ENCODE peak calls at places on chromosomes 3 and 15, in seven cellular contexts. One of them, this sample, is unnamed. For H3K4me1 and H3K79me2, the result is how much of the 10 kb centered on the place peaks cover.

GRCh38 chr3:193040836-193041672 is 123.4 kb upstream of the MB21D2 start:
- DNase-seq in PC-9: no peak
- DNase-seq in HepG2: peak
- DNase-seq in hepatocyte: peak
- DNase-seq in GM23248: peak
- DNase-seq in mesendoderm: peak
- DNase-seq in neural progenitor cell: peak
- DNase-seq in this sample: peak

GRCh38 chr3:70861234-70861633 is 548.8 kb upstream of the MDFIC2 start:
- DNase-seq in GM23248: peak
- DNase-seq in PC-9: no peak
- DNase-seq in hepatocyte: no peak
- DNase-seq in neural progenitor cell: no peak
- DNase-seq in mesendoderm: no peak
- DNase-seq in HepG2: no peak
- DNase-seq in this sample: no peak

GRCh38 chr3:62632510-62633294 is 242.5 kb downstream of the CADPS start:
- DNase-seq in HepG2: no peak
- DNase-seq in hepatocyte: peak
- DNase-seq in neural progenitor cell: peak
- DNase-seq in PC-9: no peak
- DNase-seq in mesendoderm: peak
- DNase-seq in GM23248: no peak
- DNase-seq in this sample: no peak

GRCh38 chr15:69762373-69763148 is 309.9 kb downstream of the RPLP1 start:
- DNase-seq in mesendoderm: peak
- DNase-seq in PC-9: no peak
- DNase-seq in GM23248: no peak
- DNase-seq in HepG2: peak
- DNase-seq in hepatocyte: peak
- DNase-seq in neural progenitor cell: peak
- DNase-seq in this sample: peak

GRCh38 chr3:71121429-71122167 is 461.9 kb downstream of the FOXP1 start:
- DNase-seq in GM23248: no peak
- DNase-seq in hepatocyte: no peak
- DNase-seq in PC-9: no peak
- DNase-seq in mesendoderm: peak
- DNase-seq in HepG2: no peak
- DNase-seq in neural progenitor cell: no peak
- DNase-seq in this sample: no peak

GRCh38 chr3:111668912-111669488 is 73.9 kb upstream of the ZBED2 start:
- DNase-seq in PC-9: peak
- DNase-seq in hepatocyte: peak
- DNase-seq in mesendoderm: peak
- DNase-seq in neural progenitor cell: peak
- DNase-seq in GM23248: peak
- DNase-seq in HepG2: peak
- DNase-seq in this sample: peak

GRCh38 chr15:43317566-43318184 is 12.7 kb downstream of the LCMT2 start:
- DNase-seq in HepG2: peak
- DNase-seq in hepatocyte: no peak
- DNase-seq in PC-9: peak
- DNase-seq in mesendoderm: no peak
- DNase-seq in neural progenitor cell: peak
- DNase-seq in GM23248: no peak
- DNase-seq in this sample: no peak

GRCh38 chr3:45688194-45688881 is 858 bp upstream of the SACM1L start:
- DNase-seq in mesendoderm: peak
- DNase-seq in neural progenitor cell: peak
- DNase-seq in GM23248: peak
- DNase-seq in hepatocyte: peak
- DNase-seq in HepG2: peak
- DNase-seq in PC-9: no peak
- DNase-seq in this sample: no peak

GRCh38 chr3:109532257-109533216 is 195.2 kb upstream of the DPPA4 start:
- DNase-seq in GM23248: peak
- DNase-seq in neural progenitor cell: peak
- DNase-seq in PC-9: peak
- DNase-seq in HepG2: peak
- DNase-seq in mesendoderm: peak
- DNase-seq in hepatocyte: peak
- DNase-seq in this sample: peak

GRCh38 chr3:126798521-126798920 is 94.5 kb downstream of the CHCHD6 start:
- DNase-seq in HepG2: no peak
- DNase-seq in PC-9: no peak
- DNase-seq in hepatocyte: no peak
- DNase-seq in neural progenitor cell: no peak
- DNase-seq in GM23248: peak
- DNase-seq in mesendoderm: no peak
- DNase-seq in this sample: no peak

GRCh38 chr3:112775011-112775742 is 71.5 kb downstream of the CD200R1L start:
- DNase-seq in neural progenitor cell: no peak
- DNase-seq in mesendoderm: no peak
- DNase-seq in PC-9: no peak
- DNase-seq in hepatocyte: no peak
- DNase-seq in HepG2: no peak
- DNase-seq in GM23248: peak
- DNase-seq in this sample: no peak

GRCh38 chr15:25179673-25180511 is 225.1 kb downstream of the SNRPN start:
- DNase-seq in mesendoderm: no peak
- DNase-seq in GM23248: no peak
- DNase-seq in neural progenitor cell: no peak
- DNase-seq in PC-9: no peak
- DNase-seq in HepG2: no peak
- DNase-seq in hepatocyte: no peak
- DNase-seq in this sample: no peak

GRCh38 chr3:50600841-50601591 is 10.6 kb downstream of the CISH start:
- DNase-seq in GM23248: peak
- DNase-seq in PC-9: peak
- DNase-seq in mesendoderm: no peak
- DNase-seq in neural progenitor cell: no peak
- DNase-seq in HepG2: peak
- DNase-seq in hepatocyte: peak
- DNase-seq in this sample: peak

GRCh38 chr3:50599716-50600118 is 11.9 kb downstream of the CISH start:
- DNase-seq in PC-9: no peak
- DNase-seq in hepatocyte: no peak
- DNase-seq in neural progenitor cell: no peak
- DNase-seq in HepG2: no peak
- DNase-seq in mesendoderm: no peak
- DNase-seq in GM23248: peak
- DNase-seq in this sample: no peak

GRCh38 chr3:50602675-50603191 is 8.8 kb downstream of the CISH start:
- DNase-seq in mesendoderm: no peak
- DNase-seq in GM23248: no peak
- DNase-seq in PC-9: peak
- DNase-seq in HepG2: no peak
- DNase-seq in neural progenitor cell: no peak
- DNase-seq in hepatocyte: peak
- DNase-seq in this sample: peak

GRCh38 chr3:50599115-50599715 is 12.4 kb downstream of the CISH start:
- DNase-seq in neural progenitor cell: no peak
- DNase-seq in PC-9: no peak
- DNase-seq in HepG2: no peak
- DNase-seq in GM23248: no peak
- DNase-seq in hepatocyte: no peak
- DNase-seq in mesendoderm: no peak
- DNase-seq in this sample: no peak

DNA sequence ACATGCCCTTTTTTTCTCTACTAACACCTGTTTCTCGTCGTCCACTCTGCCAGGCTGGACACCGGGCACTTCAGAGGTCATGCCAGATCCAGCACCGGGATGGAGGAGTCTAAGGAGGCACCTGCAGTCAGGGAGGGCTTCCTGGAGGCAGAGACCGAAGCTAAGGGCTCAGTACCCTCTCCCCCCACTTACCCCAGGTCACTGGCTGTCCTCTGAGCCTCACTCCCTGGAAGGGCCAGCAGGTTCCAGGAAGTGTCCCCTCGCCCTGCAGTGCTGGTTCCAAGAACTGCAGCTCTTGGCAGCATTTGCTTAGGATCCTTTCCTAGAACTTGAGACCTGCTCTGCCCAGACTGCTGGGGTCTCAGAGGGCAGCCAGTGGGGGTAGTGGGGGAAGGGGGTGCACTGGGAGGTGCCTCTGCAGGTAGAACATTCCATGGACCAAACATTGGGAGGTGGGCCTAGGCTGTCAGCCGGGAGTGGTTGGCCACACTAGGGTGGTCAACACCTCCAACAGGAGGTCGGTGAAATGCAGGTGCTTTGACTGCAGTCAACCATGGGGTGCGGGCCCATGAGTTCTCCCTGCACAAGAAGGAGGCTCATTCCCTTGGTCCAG is 11.3 kb downstream of the CISH start:
- DNase-seq in GM23248: no peak
- DNase-seq in mesendoderm: no peak
- DNase-seq in neural progenitor cell: no peak
- DNase-seq in HepG2: no peak
- DNase-seq in hepatocyte: no peak
- DNase-seq in PC-9: no peak
- DNase-seq in this sample: no peak
- H3K4me1 ChIP-seq in GM23248: under half
- H3K4me1 ChIP-seq in mesendoderm: under half
- H3K4me1 ChIP-seq in neural progenitor cell: under half
- H3K4me1 ChIP-seq in HepG2: half or more
- H3K4me1 ChIP-seq in hepatocyte: under half
- H3K4me1 ChIP-seq in PC-9: under half
- H3K4me1 ChIP-seq in this sample: under half

GRCh38 chr3:43962043-43962442 is 271.3 kb downstream of the ABHD5 start:
- DNase-seq in hepatocyte: no peak
- DNase-seq in HepG2: no peak
- DNase-seq in GM23248: no peak
- DNase-seq in PC-9: no peak
- DNase-seq in mesendoderm: no peak
- DNase-seq in neural progenitor cell: no peak
- DNase-seq in this sample: no peak
- H3K79me2 ChIP-seq in hepatocyte: under half
- H3K79me2 ChIP-seq in HepG2: under half
- H3K79me2 ChIP-seq in GM23248: under half
- H3K79me2 ChIP-seq in PC-9: under half
- H3K79me2 ChIP-seq in mesendoderm: under half
- H3K79me2 ChIP-seq in neural progenitor cell: under half
- H3K79me2 ChIP-seq in this sample: under half

GRCh38 chr15:66067687-66068086 is 185.9 kb downstream of the MEGF11 start:
- DNase-seq in HepG2: no peak
- DNase-seq in neural progenitor cell: peak
- DNase-seq in hepatocyte: no peak
- DNase-seq in GM23248: no peak
- DNase-seq in PC-9: no peak
- DNase-seq in mesendoderm: peak
- DNase-seq in this sample: no peak

GRCh38 chr15:66070220-66070934 is 183.2 kb downstream of the MEGF11 start:
- DNase-seq in PC-9: peak
- DNase-seq in hepatocyte: no peak
- DNase-seq in HepG2: no peak
- DNase-seq in GM23248: no peak
- DNase-seq in neural progenitor cell: no peak
- DNase-seq in mesendoderm: no peak
- DNase-seq in this sample: no peak

GRCh38 chr15:66071160-66071559 is 182.4 kb downstream of the MEGF11 start:
- DNase-seq in GM23248: no peak
- DNase-seq in neural progenitor cell: no peak
- DNase-seq in PC-9: no peak
- DNase-seq in hepatocyte: no peak
- DNase-seq in HepG2: no peak
- DNase-seq in mesendoderm: no peak
- DNase-seq in this sample: no peak

GRCh38 chr15:66069751-66070150 is 183.8 kb downstream of the MEGF11 start:
- DNase-seq in neural progenitor cell: no peak
- DNase-seq in hepatocyte: no peak
- DNase-seq in GM23248: no peak
- DNase-seq in mesendoderm: peak
- DNase-seq in PC-9: no peak
- DNase-seq in HepG2: no peak
- DNase-seq in this sample: no peak

DNA sequence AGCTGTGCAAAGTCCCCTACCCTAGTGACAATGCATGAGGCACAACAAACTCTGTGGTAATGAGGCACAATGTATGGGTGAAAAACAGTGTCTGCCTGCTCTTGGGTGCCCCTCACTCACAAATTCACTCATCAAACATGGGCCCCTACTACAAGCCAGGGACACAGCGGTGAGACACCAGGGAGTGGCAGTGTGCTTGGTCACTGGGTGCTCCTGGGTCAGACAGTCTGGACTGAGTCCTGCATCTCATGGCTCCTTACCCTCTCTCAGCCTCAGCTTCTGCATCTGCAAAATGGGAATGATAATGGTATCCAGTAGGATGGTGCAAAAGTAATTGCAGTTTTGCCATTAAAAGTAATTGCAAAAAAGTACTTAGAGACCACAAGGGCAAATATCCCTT is 184.7 kb downstream of the MEGF11 start:
- DNase-seq in PC-9: no peak
- DNase-seq in neural progenitor cell: no peak
- DNase-seq in GM23248: no peak
- DNase-seq in mesendoderm: no peak
- DNase-seq in HepG2: no peak
- DNase-seq in hepatocyte: no peak
- DNase-seq in this sample: no peak
- H3K4me1 ChIP-seq in PC-9: under half
- H3K4me1 ChIP-seq in neural progenitor cell: under half
- H3K4me1 ChIP-seq in GM23248: under half
- H3K4me1 ChIP-seq in mesendoderm: under half
- H3K4me1 ChIP-seq in HepG2: under half
- H3K4me1 ChIP-seq in hepatocyte: under half
- H3K4me1 ChIP-seq in this sample: under half

GRCh38 chr3:100725935-100726334 is 16.6 kb downstream of the TFG start:
- DNase-seq in HepG2: peak
- DNase-seq in GM23248: no peak
- DNase-seq in mesendoderm: no peak
- DNase-seq in PC-9: no peak
- DNase-seq in hepatocyte: peak
- DNase-seq in neural progenitor cell: no peak
- DNase-seq in this sample: peak

GRCh38 chr3:100732435-100732834 is 23.1 kb downstream of the TFG start:
- DNase-seq in neural progenitor cell: no peak
- DNase-seq in GM23248: no peak
- DNase-seq in PC-9: no peak
- DNase-seq in HepG2: no peak
- DNase-seq in mesendoderm: no peak
- DNase-seq in hepatocyte: no peak
- DNase-seq in this sample: no peak

GRCh38 chr3:100726706-100727105 is 17.4 kb downstream of the TFG start:
- DNase-seq in HepG2: no peak
- DNase-seq in hepatocyte: no peak
- DNase-seq in mesendoderm: peak
- DNase-seq in neural progenitor cell: no peak
- DNase-seq in GM23248: no peak
- DNase-seq in PC-9: no peak
- DNase-seq in this sample: no peak

GRCh38 chr3:100730524-100730923 is 21.2 kb downstream of the TFG start:
- DNase-seq in mesendoderm: peak
- DNase-seq in GM23248: no peak
- DNase-seq in neural progenitor cell: no peak
- DNase-seq in PC-9: no peak
- DNase-seq in HepG2: no peak
- DNase-seq in hepatocyte: no peak
- DNase-seq in this sample: no peak
- H3K79me2 ChIP-seq in mesendoderm: under half
- H3K79me2 ChIP-seq in GM23248: half or more
- H3K79me2 ChIP-seq in neural progenitor cell: half or more
- H3K79me2 ChIP-seq in PC-9: half or more
- H3K79me2 ChIP-seq in HepG2: under half
- H3K79me2 ChIP-seq in hepatocyte: half or more
- H3K79me2 ChIP-seq in this sample: under half

GRCh38 chr3:179432451-179432850 is 18.8 kb downstream of the GNB4 start:
- DNase-seq in mesendoderm: no peak
- DNase-seq in HepG2: no peak
- DNase-seq in hepatocyte: no peak
- DNase-seq in GM23248: no peak
- DNase-seq in neural progenitor cell: no peak
- DNase-seq in PC-9: no peak
- DNase-seq in this sample: no peak
- H3K4me1 ChIP-seq in mesendoderm: under half
- H3K4me1 ChIP-seq in HepG2: under half
- H3K4me1 ChIP-seq in hepatocyte: under half
- H3K4me1 ChIP-seq in GM23248: under half
- H3K4me1 ChIP-seq in neural progenitor cell: under half
- H3K4me1 ChIP-seq in PC-9: under half
- H3K4me1 ChIP-seq in this sample: under half